ENCODE peak calls at places on chromosomes 4 and X, in four cellular contexts. L, Z, Q and E are unnamed samples.

GRCh38 chr4:186068581-186069402 is at the start of gene TLR3:
- DNase-seq in L (no peak), Z (no peak), Q (no peak), E (no peak)

GRCh38 chr4:99947190-99947578 is 766 bp upstream of the DNAJB14 start:
- DNase-seq in L (no peak), Z (no peak), Q (no peak), E (no peak)

GRCh38 chr4:80049402-80049801 is 23.6 kb downstream of the ANTXR2 start:
- DNase-seq in L (no peak), Z (no peak), Q (no peak), E (no peak)

GRCh38 chrX:139831689-139832456 is 101.0 kb downstream of the ATP11C start:
- DNase-seq in L (no peak), Z (peak), Q (no peak), E (no peak)

GRCh38 chr4:32858971-32859370 is 2138.8 kb downstream of the PCDH7 start:
- DNase-seq in L (no peak), Z (peak), Q (no peak), E (no peak)

GRCh38 chr4:137700072-137700471 is 167.8 kb upstream of the PCDH18 start:
- DNase-seq in L (no peak), Z (no peak), Q (no peak), E (no peak)

GRCh38 chr4:6873291-6873690 is 36.3 kb upstream of the TBC1D14 start:
- DNase-seq in L (no peak), Z (peak), Q (no peak), E (no peak)

GRCh38 chr4:10371869-10372471 is 85.3 kb downstream of the ZNF518B start:
- DNase-seq in L (no peak), Z (no peak), Q (no peak), E (no peak)

GRCh38 chrX:130758072-130758471 is 144.9 kb downstream of the ENOX2 start:
- DNase-seq in L (no peak), Z (no peak), Q (no peak), E (no peak)

GRCh38 chr4:84573738-84574720 is 8.9 kb upstream of the CDS1 start:
- DNase-seq in L (no peak), Z (peak), Q (no peak), E (no peak)

GRCh38 chr4:7021930-7022658 is 21.1 kb upstream of the TADA2B start:
- DNase-seq in L (no peak), Z (peak), Q (no peak), E (no peak)

GRCh38 chr4:133812236-133812635 is 389.4 kb downstream of the PABPC4L start:
- DNase-seq in L (no peak), Z (no peak), Q (no peak), E (no peak)

GRCh38 chr4:133812954-133813353 is 388.6 kb downstream of the PABPC4L start:
- DNase-seq in L (no peak), Z (no peak), Q (no peak), E (no peak)

GRCh38 chr4:133802741-133803140 is 398.8 kb downstream of the PABPC4L start:
- DNase-seq in L (no peak), Z (no peak), Q (no peak), E (no peak)

GRCh38 chr4:133808151-133808550 is 393.4 kb downstream of the PABPC4L start:
- DNase-seq in L (no peak), Z (no peak), Q (no peak), E (no peak)
- TF ChIP-seq EP300 in L (no peak), Z (no peak), Q (no peak), E (no peak)

GRCh38 chr4:36026348-36026747 is 218.0 kb downstream of the ARAP2 start:
- DNase-seq in L (no peak), Z (no peak), Q (no peak), E (no peak)
- TF ChIP-seq EP300 in L (no peak), Z (no peak), Q (no peak), E (no peak)

DNA sequence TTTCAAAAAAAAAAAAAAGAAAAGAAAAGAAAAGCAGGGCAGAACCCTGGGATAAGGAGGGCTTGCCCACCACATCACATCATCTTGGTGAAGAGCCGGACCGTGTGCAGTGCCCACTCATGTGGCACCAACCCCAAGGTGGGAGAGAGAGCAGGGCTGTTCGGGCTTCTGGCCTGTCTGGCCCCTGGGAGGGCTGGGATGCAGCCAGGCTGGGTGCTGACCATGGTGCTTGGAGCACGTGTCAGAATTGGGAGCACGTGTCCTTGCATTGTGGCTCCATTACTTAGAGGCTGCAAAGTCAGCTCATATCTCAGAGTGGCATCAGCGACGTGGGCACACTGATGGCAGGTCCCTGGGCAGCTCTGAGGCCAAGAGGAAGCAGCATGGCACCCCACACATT is 100.9 kb upstream of the AFAP1 start:
- DNase-seq in L (no peak), Z (no peak), Q (no peak), E (no peak)
- TF ChIP-seq EP300 in L (no peak), Z (no peak), Q (no peak), E (no peak)

GRCh38 chr4:135249006-135249405 is 1047.4 kb upstream of the PABPC4L start:
- DNase-seq in L (no peak), Z (no peak), Q (no peak), E (no peak)
- TF ChIP-seq EP300 in L (no peak), Z (no peak), Q (no peak), E (no peak)

DNA sequence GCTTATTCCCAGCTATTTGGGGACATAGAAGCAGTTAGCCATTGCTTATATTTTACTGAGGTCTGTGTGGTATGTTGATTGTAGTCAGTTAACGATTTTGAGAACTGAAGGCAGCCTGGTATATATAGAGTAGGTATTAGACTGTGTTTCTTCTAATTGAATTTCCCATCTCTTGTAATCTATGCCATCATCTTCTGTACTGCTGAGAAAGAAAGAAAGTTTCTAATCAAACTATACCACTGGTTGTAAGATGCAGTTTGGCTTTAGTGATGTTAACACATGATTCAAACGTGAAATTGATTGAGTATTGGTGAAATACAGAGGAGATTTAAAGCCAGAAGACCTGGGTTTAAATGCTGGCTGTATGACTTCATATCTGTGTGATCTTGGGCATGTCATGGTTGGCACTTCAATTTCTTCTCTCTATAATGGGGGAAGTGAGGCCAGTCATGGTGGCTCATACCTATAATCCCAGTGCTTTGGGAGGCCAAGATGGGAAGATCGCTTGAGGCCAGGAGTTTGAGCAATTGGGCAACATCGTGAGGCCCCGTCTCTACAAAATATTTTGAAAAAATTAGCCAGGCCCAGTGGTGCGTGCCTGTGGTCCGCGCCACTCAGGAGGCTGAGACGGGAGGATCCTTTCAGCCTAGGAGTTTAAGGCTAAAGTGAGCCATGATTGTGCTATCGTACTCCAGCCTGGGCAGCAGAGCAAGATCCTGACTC is 11.6 kb downstream of the HTT start:
- DNase-seq in L (no peak), Z (no peak), Q (no peak), E (no peak)
- TF ChIP-seq EP300 in L (no peak), Z (no peak), Q (no peak), E (no peak)

DNA sequence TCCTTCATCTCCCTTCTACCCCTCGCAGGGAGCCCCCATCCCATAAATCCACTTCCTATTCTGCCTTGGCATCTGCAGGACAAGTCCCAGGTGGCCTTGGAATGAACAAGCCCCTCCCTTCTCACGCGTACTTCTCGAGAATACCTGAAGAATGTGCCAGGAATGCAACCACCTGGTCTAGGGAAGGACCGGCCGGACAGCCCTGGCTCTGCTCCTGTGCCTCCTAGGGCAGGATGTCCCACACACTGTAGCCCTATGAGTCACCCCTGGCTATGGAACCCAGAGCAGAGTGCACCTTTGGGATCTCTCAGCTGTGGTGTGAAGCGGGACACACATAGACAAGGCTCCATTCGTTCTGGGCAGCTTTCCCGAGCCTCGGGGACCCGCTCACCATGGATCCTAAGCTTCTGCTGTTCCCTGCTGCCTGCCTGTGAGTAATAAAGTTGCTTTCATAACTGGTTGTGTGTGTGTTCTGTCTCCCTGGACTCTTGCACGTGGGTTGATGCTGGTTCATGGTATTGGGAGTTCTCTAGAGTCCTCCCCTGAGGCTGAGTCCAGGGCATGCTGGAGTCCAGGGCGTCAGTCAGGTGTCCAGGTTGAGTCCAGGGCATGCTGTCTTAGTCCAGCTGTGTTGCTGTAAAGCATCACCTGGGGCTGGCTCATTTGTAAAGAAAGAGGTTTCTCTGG is 7.6 kb upstream of the PDE6B start:
- DNase-seq in L (no peak), Z (no peak), Q (peak), E (no peak)
- TF ChIP-seq EP300 in L (no peak), Z (no peak), Q (no peak), E (no peak)

DNA sequence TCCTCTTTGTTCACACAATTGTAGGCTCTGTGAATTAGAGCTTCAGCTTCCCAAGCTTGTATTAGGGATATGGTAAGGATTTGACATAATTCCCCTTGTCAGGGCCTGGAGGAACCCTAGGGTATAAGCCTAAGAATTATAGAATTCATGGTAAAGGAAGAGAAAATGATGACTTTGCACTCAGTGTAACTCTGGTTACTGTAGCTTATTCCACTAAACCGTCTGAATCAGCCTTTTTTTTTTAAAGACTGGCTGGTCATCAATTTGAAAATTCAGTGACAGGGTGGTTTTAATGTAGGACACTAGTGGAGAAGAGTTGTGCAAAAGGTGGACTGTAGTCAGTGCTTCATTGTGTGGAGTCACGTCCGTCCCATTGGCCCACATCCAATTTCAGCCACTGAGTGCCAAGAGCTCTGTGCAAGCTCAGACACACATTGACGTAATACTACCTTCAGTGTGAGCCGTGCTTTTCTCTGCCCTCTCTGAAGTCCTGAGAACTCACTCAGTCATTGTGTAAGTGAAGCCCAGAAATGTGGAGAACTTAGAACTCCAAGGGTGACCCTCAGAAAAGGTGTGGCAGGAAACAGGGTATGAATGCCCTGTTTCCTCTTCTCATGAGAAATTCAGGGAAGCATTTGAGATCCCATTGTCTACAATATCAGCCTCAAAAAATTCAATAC is 449.8 kb downstream of the C4orf33 start:
- DNase-seq in L (peak), Z (peak), Q (peak), E (peak)
- TF ChIP-seq EP300 in L (no peak), Z (no peak), Q (no peak), E (no peak)

GRCh38 chr4:54783402-54784110 is 125.8 kb downstream of the KIT start:
- DNase-seq in L (peak), Z (no peak), Q (peak), E (no peak)

GRCh38 chr4:54779797-54780196 is 122.0 kb downstream of the KIT start:
- DNase-seq in L (no peak), Z (no peak), Q (no peak), E (no peak)

GRCh38 chr4:54781771-54782170 is 124.0 kb downstream of the KIT start:
- DNase-seq in L (peak), Z (no peak), Q (no peak), E (no peak)

DNA sequence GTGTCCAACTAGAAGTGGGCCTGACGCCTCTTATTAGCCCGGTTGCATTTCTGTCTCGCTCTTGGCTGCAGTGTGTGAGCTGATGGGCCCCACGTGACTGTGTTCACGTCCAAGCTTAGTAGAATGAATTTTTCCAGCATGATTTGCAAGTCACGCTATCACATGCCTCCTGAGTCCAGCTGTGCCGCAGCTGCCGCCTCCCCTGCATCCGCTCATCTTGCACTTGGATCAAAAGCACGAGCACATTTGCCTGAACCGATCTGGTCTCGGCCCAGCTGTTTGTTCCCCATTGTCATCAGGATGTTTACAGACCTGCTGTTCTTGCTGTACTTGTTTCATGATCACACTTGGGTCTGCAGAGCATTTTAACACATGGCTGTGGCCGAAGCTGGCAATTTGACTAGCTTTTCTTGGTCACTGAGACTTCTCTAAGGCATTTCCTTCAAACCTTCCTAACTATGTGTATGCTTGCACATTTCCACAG is 126.5 kb downstream of the KIT start:
- DNase-seq in L (peak), Z (no peak), Q (peak), E (peak)
- TF ChIP-seq EP300 in L (no peak), Z (no peak), Q (no peak), E (no peak)